ENCODE peak calls at places on chromosomes 5 and 9, in seven cellular contexts. One of them, this sample, is unnamed.

GRCh38 chr5:65262590-65263189 is 219.0 kb downstream of the ADAMTS6 start:
- DNase-seq in nephron progenitor cell: peak; percentile 4
- DNase-seq in retinal pigment epithelial cell: peak; percentile 48
- DNase-seq in kidney epithelial cell: peak; percentile 23
- DNase-seq in IMR-90: peak; percentile 93
- DNase-seq in mammary epithelial cell: peak; percentile 58
- DNase-seq in H9: no peak
- DNase-seq in this sample: no peak

GRCh38 chr5:95035891-95036675 is 248.8 kb downstream of the MCTP1 start:
- DNase-seq in nephron progenitor cell: no peak
- DNase-seq in retinal pigment epithelial cell: no peak
- DNase-seq in kidney epithelial cell: no peak
- DNase-seq in IMR-90: no peak
- DNase-seq in mammary epithelial cell: no peak
- DNase-seq in H9: no peak
- DNase-seq in this sample: no peak

GRCh38 chr5:33371660-33372059 is 69.1 kb upstream of the TARS1 start:
- DNase-seq in nephron progenitor cell: no peak
- DNase-seq in retinal pigment epithelial cell: no peak
- DNase-seq in kidney epithelial cell: no peak
- DNase-seq in IMR-90: peak; percentile 93
- DNase-seq in mammary epithelial cell: no peak
- DNase-seq in H9: no peak
- DNase-seq in this sample: no peak

GRCh38 chr9:33320230-33320567 is 29.9 kb downstream of the NFX1 start:
- DNase-seq in nephron progenitor cell: no peak
- DNase-seq in retinal pigment epithelial cell: no peak
- DNase-seq in kidney epithelial cell: no peak
- DNase-seq in IMR-90: no peak
- DNase-seq in mammary epithelial cell: no peak
- DNase-seq in H9: no peak
- DNase-seq in this sample: no peak

GRCh38 chr5:133843911-133844310 is 124.5 kb downstream of the C5orf15 start:
- DNase-seq in nephron progenitor cell: no peak
- DNase-seq in retinal pigment epithelial cell: no peak
- DNase-seq in kidney epithelial cell: no peak
- DNase-seq in IMR-90: no peak
- DNase-seq in mammary epithelial cell: no peak
- DNase-seq in H9: peak; percentile 8
- DNase-seq in this sample: no peak

GRCh38 chr9:86602715-86603114 is 248.5 kb upstream of the TUT7 start:
- DNase-seq in nephron progenitor cell: no peak
- DNase-seq in retinal pigment epithelial cell: no peak
- DNase-seq in kidney epithelial cell: no peak
- DNase-seq in IMR-90: no peak
- DNase-seq in mammary epithelial cell: no peak
- DNase-seq in H9: no peak
- DNase-seq in this sample: no peak

GRCh38 chr5:22852807-22853670 is at the start of gene CDH12:
- DNase-seq in nephron progenitor cell: peak; percentile 67
- DNase-seq in retinal pigment epithelial cell: no peak
- DNase-seq in kidney epithelial cell: no peak
- DNase-seq in IMR-90: no peak
- DNase-seq in mammary epithelial cell: peak; percentile 16
- DNase-seq in H9: peak; percentile 67
- DNase-seq in this sample: no peak

GRCh38 chr9:10843151-10843550 is 230.3 kb upstream of the PTPRD start:
- DNase-seq in nephron progenitor cell: no peak
- DNase-seq in retinal pigment epithelial cell: peak; percentile 89
- DNase-seq in kidney epithelial cell: no peak
- DNase-seq in IMR-90: no peak
- DNase-seq in mammary epithelial cell: no peak
- DNase-seq in H9: no peak
- DNase-seq in this sample: no peak

GRCh38 chr9:114285166-114285867 is 37.6 kb upstream of the ORM1 start:
- DNase-seq in nephron progenitor cell: peak; percentile 37
- DNase-seq in retinal pigment epithelial cell: peak; percentile 76
- DNase-seq in kidney epithelial cell: peak; percentile 85
- DNase-seq in IMR-90: peak; percentile 94
- DNase-seq in mammary epithelial cell: no peak
- DNase-seq in H9: peak; percentile 36
- DNase-seq in this sample: peak; percentile 10

GRCh38 chr9:129822825-129823162 is 1.1 kb downstream of the TOR1A start:
- DNase-seq in nephron progenitor cell: no peak
- DNase-seq in retinal pigment epithelial cell: no peak
- DNase-seq in kidney epithelial cell: no peak
- DNase-seq in IMR-90: no peak
- DNase-seq in mammary epithelial cell: no peak
- DNase-seq in H9: no peak
- DNase-seq in this sample: no peak

GRCh38 chr9:129783516-129784361 is 19.2 kb upstream of the TOR1B start:
- DNase-seq in nephron progenitor cell: peak; percentile 78
- DNase-seq in retinal pigment epithelial cell: no peak
- DNase-seq in kidney epithelial cell: no peak
- DNase-seq in IMR-90: peak; percentile 75
- DNase-seq in mammary epithelial cell: peak; percentile 54
- DNase-seq in H9: peak; percentile 81
- DNase-seq in this sample: peak; percentile 89

GRCh38 chr5:118806571-118806970 is 181.8 kb downstream of the DTWD2 start:
- DNase-seq in nephron progenitor cell: no peak
- DNase-seq in retinal pigment epithelial cell: no peak
- DNase-seq in kidney epithelial cell: no peak
- DNase-seq in IMR-90: no peak
- DNase-seq in mammary epithelial cell: peak; percentile 8
- DNase-seq in H9: no peak
- DNase-seq in this sample: no peak

GRCh38 chr5:6582507-6583048 is 50.3 kb downstream of the NSUN2 start:
- DNase-seq in nephron progenitor cell: no peak
- DNase-seq in retinal pigment epithelial cell: no peak
- DNase-seq in kidney epithelial cell: no peak
- DNase-seq in IMR-90: no peak
- DNase-seq in mammary epithelial cell: no peak
- DNase-seq in H9: peak; percentile 39
- DNase-seq in this sample: no peak

GRCh38 chr9:123784513-123784912 is 145.4 kb downstream of the DENND1A start:
- DNase-seq in nephron progenitor cell: no peak
- DNase-seq in retinal pigment epithelial cell: no peak
- DNase-seq in kidney epithelial cell: no peak
- DNase-seq in IMR-90: peak; percentile 91
- DNase-seq in mammary epithelial cell: peak; percentile 17
- DNase-seq in H9: no peak
- DNase-seq in this sample: no peak

GRCh38 chr5:53479656-53480473 is 564 bp upstream of the FST start:
- DNase-seq in nephron progenitor cell: peak; percentile 74
- DNase-seq in retinal pigment epithelial cell: no peak
- DNase-seq in kidney epithelial cell: no peak
- DNase-seq in IMR-90: peak; percentile 73
- DNase-seq in mammary epithelial cell: peak; percentile 77
- DNase-seq in H9: peak; percentile 57
- DNase-seq in this sample: peak; percentile 66

GRCh38 chr5:53480474-53481353 is at the start of gene FST:
- DNase-seq in nephron progenitor cell: peak; percentile 77
- DNase-seq in retinal pigment epithelial cell: no peak
- DNase-seq in kidney epithelial cell: no peak
- DNase-seq in IMR-90: peak; percentile 36
- DNase-seq in mammary epithelial cell: peak; percentile 35
- DNase-seq in H9: peak; percentile 42
- DNase-seq in this sample: no peak

GRCh38 chr5:53481354-53481886 is 991 bp downstream of the FST start:
- DNase-seq in nephron progenitor cell: no peak
- DNase-seq in retinal pigment epithelial cell: no peak
- DNase-seq in kidney epithelial cell: no peak
- DNase-seq in IMR-90: peak; percentile 23
- DNase-seq in mammary epithelial cell: no peak
- DNase-seq in H9: no peak
- DNase-seq in this sample: no peak

GRCh38 chr5:53481887-53482716 is 1.7 kb downstream of the FST start:
- DNase-seq in nephron progenitor cell: peak; percentile 68
- DNase-seq in retinal pigment epithelial cell: no peak
- DNase-seq in kidney epithelial cell: no peak
- DNase-seq in IMR-90: peak; percentile 71
- DNase-seq in mammary epithelial cell: peak; percentile 78
- DNase-seq in H9: peak; percentile 51
- DNase-seq in this sample: peak; percentile 13

GRCh38 chr5:53482717-53483638 is 2.5 kb downstream of the FST start:
- DNase-seq in nephron progenitor cell: peak; percentile 65
- DNase-seq in retinal pigment epithelial cell: no peak
- DNase-seq in kidney epithelial cell: no peak
- DNase-seq in IMR-90: peak; percentile 53
- DNase-seq in mammary epithelial cell: peak; percentile 59
- DNase-seq in H9: peak; percentile 81
- DNase-seq in this sample: no peak
- TF ChIP-seq CTCF in nephron progenitor cell: peak; percentile 6
- TF ChIP-seq CTCF in retinal pigment epithelial cell: peak; percentile 56
- TF ChIP-seq CTCF in kidney epithelial cell: peak; percentile 42
- TF ChIP-seq CTCF in IMR-90: peak; percentile 30
- TF ChIP-seq CTCF in mammary epithelial cell: peak; percentile 15
- TF ChIP-seq CTCF in H9: peak; percentile 66
- TF ChIP-seq CTCF in this sample: no peak

DNA sequence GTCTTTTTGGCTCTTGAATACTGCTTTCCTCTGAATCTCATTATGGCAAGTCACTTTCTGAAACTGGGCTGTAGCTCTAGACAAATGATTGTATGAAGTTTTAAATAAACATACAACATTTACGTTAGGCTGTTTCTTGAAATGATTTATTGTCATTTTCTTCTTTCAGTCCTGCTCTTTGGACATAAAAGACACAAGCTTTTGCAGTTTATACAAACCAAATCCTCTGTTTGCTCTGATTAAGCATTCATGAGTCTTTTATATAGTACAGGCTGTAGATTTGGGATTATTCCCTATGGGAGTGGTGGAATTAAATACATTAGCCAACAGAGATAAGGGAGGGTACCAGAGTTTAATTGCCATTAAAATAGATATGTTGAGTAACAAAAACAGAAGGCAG is 139.7 kb downstream of the CEP120 start:
- DNase-seq in nephron progenitor cell: no peak
- DNase-seq in retinal pigment epithelial cell: no peak
- DNase-seq in kidney epithelial cell: no peak
- DNase-seq in IMR-90: no peak
- DNase-seq in mammary epithelial cell: no peak
- DNase-seq in H9: no peak
- DNase-seq in this sample: no peak
- TF ChIP-seq CTCF in nephron progenitor cell: no peak
- TF ChIP-seq CTCF in retinal pigment epithelial cell: no peak
- TF ChIP-seq CTCF in kidney epithelial cell: no peak
- TF ChIP-seq CTCF in IMR-90: no peak
- TF ChIP-seq CTCF in mammary epithelial cell: no peak
- TF ChIP-seq CTCF in H9: no peak
- TF ChIP-seq CTCF in this sample: no peak

DNA sequence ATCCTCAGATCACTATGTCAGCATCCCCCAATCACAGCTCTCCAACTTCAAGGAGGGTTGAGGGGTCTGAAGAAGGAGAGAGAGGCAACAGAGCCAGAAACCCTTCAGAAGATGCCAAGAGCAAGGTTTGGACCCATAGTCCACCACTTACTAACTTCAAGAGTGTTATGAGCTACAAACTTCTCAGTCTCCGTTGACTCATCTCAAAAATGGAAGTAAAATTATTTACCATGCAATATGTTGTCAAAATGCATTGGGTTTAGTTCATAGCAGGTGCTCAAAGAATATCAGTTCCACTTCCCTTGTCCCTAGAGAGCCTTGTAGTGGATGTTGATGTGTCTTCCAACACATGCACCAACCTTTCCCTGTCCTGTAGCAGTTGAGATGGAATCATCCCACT is 116.0 kb downstream of the KCNIP1 start:
- DNase-seq in nephron progenitor cell: no peak
- DNase-seq in retinal pigment epithelial cell: no peak
- DNase-seq in kidney epithelial cell: no peak
- DNase-seq in IMR-90: no peak
- DNase-seq in mammary epithelial cell: no peak
- DNase-seq in H9: no peak
- DNase-seq in this sample: no peak
- TF ChIP-seq CTCF in nephron progenitor cell: no peak
- TF ChIP-seq CTCF in retinal pigment epithelial cell: no peak
- TF ChIP-seq CTCF in kidney epithelial cell: no peak
- TF ChIP-seq CTCF in IMR-90: no peak
- TF ChIP-seq CTCF in mammary epithelial cell: no peak
- TF ChIP-seq CTCF in H9: no peak
- TF ChIP-seq CTCF in this sample: no peak

DNA sequence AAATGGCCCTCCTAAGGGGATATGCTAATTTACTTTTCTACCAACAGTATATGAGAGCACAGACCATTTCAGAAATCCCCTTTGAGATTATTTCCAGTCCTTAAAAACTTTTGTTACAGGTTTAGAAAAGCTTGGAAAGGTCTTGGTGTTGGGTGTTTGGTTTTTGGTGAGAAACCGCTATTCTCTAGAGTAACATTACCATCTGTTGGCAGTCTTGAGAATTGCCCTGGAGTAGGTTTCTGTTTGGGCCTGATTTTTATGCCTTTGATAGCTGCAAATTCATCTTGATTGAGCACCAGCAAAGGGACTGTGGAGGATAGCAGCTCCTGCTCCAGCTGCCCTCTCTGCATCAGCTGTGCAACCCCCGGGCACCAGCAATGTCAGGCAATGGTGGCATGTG is 8.0 kb downstream of the NUDT2 start:
- DNase-seq in nephron progenitor cell: no peak
- DNase-seq in retinal pigment epithelial cell: no peak
- DNase-seq in kidney epithelial cell: no peak
- DNase-seq in IMR-90: peak; percentile 37
- DNase-seq in mammary epithelial cell: no peak
- DNase-seq in H9: no peak
- DNase-seq in this sample: no peak
- TF ChIP-seq CTCF in nephron progenitor cell: no peak
- TF ChIP-seq CTCF in retinal pigment epithelial cell: peak; percentile 47
- TF ChIP-seq CTCF in kidney epithelial cell: peak; percentile 14
- TF ChIP-seq CTCF in IMR-90: peak; percentile 40
- TF ChIP-seq CTCF in mammary epithelial cell: peak; percentile 11
- TF ChIP-seq CTCF in H9: peak; percentile 42
- TF ChIP-seq CTCF in this sample: no peak

GRCh38 chr5:138898336-138898735 is 23.2 kb upstream of the LRRTM2 start:
- DNase-seq in nephron progenitor cell: no peak
- DNase-seq in retinal pigment epithelial cell: no peak
- DNase-seq in kidney epithelial cell: no peak
- DNase-seq in IMR-90: no peak
- DNase-seq in mammary epithelial cell: no peak
- DNase-seq in H9: no peak
- DNase-seq in this sample: no peak

GRCh38 chr5:138898742-138899141 is 23.6 kb upstream of the LRRTM2 start:
- DNase-seq in nephron progenitor cell: no peak
- DNase-seq in retinal pigment epithelial cell: no peak
- DNase-seq in kidney epithelial cell: no peak
- DNase-seq in IMR-90: no peak
- DNase-seq in mammary epithelial cell: no peak
- DNase-seq in H9: no peak
- DNase-seq in this sample: no peak

GRCh38 chr5:138901716-138902115 is 26.6 kb upstream of the LRRTM2 start:
- DNase-seq in nephron progenitor cell: no peak
- DNase-seq in retinal pigment epithelial cell: no peak
- DNase-seq in kidney epithelial cell: no peak
- DNase-seq in IMR-90: no peak
- DNase-seq in mammary epithelial cell: no peak
- DNase-seq in H9: no peak
- DNase-seq in this sample: no peak

GRCh38 chr5:138903113-138903789 is 28.1 kb upstream of the LRRTM2 start:
- DNase-seq in nephron progenitor cell: no peak
- DNase-seq in retinal pigment epithelial cell: peak; percentile 25
- DNase-seq in kidney epithelial cell: no peak
- DNase-seq in IMR-90: peak; percentile 78
- DNase-seq in mammary epithelial cell: peak; percentile 38
- DNase-seq in H9: no peak
- DNase-seq in this sample: no peak

GRCh38 chr5:138900281-138900965 is 25.3 kb upstream of the LRRTM2 start:
- DNase-seq in nephron progenitor cell: no peak
- DNase-seq in retinal pigment epithelial cell: no peak
- DNase-seq in kidney epithelial cell: peak; percentile 41
- DNase-seq in IMR-90: peak; percentile 75
- DNase-seq in mammary epithelial cell: peak; percentile 76
- DNase-seq in H9: no peak
- DNase-seq in this sample: no peak
- TF ChIP-seq CTCF in nephron progenitor cell: no peak
- TF ChIP-seq CTCF in retinal pigment epithelial cell: no peak
- TF ChIP-seq CTCF in kidney epithelial cell: no peak
- TF ChIP-seq CTCF in IMR-90: no peak
- TF ChIP-seq CTCF in mammary epithelial cell: no peak
- TF ChIP-seq CTCF in H9: no peak
- TF ChIP-seq CTCF in this sample: no peak

This sample was measured in ascending aorta.